ENCODE peak calls at places on chromosomes 16 and 17, in six cellular contexts. E is uterus; F is T-helper 22 cell; M is heart right ventricle; N is stimulated activated CD4-positive, alpha-beta T cell treated with anti-CD3 and anti-CD28 coated beads, Interleukin-12 subunit alpha, Interleukin-12 subunit beta, amount 100 ng/mL, for 24 hours; W is activated naive CD4-positive, alpha-beta T cell. I is an unnamed sample.

GRCh38 chr17:77423589-77424451 is 283.1 kb downstream of the SEC14L1 start:
- DNase-seq in E (peak), F (no peak), W (no peak), M (peak), N (no peak), I (peak)

GRCh38 chr17:16873654-16874035 is 98.3 kb downstream of the TNFRSF13B start:
- DNase-seq in F (no peak), N (no peak), E (no peak), W (no peak), M (no peak), I (no peak)

GRCh38 chr17:49344914-49345313 is 17.1 kb downstream of the ZNF652 start:
- DNase-seq in F (no peak), W (no peak), E (no peak), M (no peak), N (no peak), I (no peak)

GRCh38 chr17:13346081-13346533 is 255.6 kb downstream of the HS3ST3A1 start:
- DNase-seq in M (no peak), F (no peak), N (no peak), W (no peak), E (no peak), I (no peak)

GRCh38 chr17:30858556-30859250 is 26.9 kb downstream of the ATAD5 start:
- DNase-seq in M (no peak), E (no peak), F (no peak), N (no peak), W (no peak), I (no peak)

GRCh38 chr17:45270828-45271418 is 9.0 kb upstream of the SPATA32 start:
- DNase-seq in M (no peak), N (peak), E (no peak), W (peak), F (no peak), I (no peak)

GRCh38 chr17:83122834-83123233 is 43.4 kb downstream of the METRNL start:
- DNase-seq in N (no peak), E (no peak), W (no peak), M (no peak), F (no peak), I (no peak)

GRCh38 chr17:62098623-62099231 is 33.6 kb upstream of the MED13 start:
- DNase-seq in E (no peak), W (no peak), M (no peak), F (no peak), N (no peak), I (no peak)

GRCh38 chr16:12160249-12160648 is 183.7 kb downstream of the SNX29 start:
- DNase-seq in N (no peak), E (no peak), W (no peak), F (no peak), M (no peak), I (no peak)

GRCh38 chr16:83224642-83225041 is 583.1 kb upstream of the HSBP1 start:
- DNase-seq in W (no peak), M (no peak), N (no peak), E (no peak), F (no peak), I (no peak)

GRCh38 chr17:1110844-1111598 is 68.8 kb downstream of the ABR start:
- DNase-seq in M (peak), E (peak), F (no peak), W (no peak), N (no peak), I (peak)

GRCh38 chr16:12781777-12782176 is 21.9 kb downstream of the CPPED1 start:
- DNase-seq in M (no peak), W (no peak), N (peak), F (no peak), E (no peak), I (no peak)

GRCh38 chr17:3535253-3535995 is 22.2 kb downstream of the TRPV3 start:
- DNase-seq in M (peak), N (peak), E (peak), F (no peak), W (peak), I (peak)

GRCh38 chr17:64615025-64615677 is 47.0 kb downstream of the SMURF2 start:
- DNase-seq in W (no peak), F (no peak), M (no peak), E (no peak), N (no peak), I (no peak)

GRCh38 chr16:69017036-69017783 is 88.2 kb upstream of the HAS3 start:
- DNase-seq in W (no peak), M (no peak), F (no peak), N (no peak), E (no peak), I (no peak)

GRCh38 chr16:22664561-22664997 is 149.4 kb upstream of the HS3ST2 start:
- DNase-seq in F (no peak), N (no peak), E (no peak), W (no peak), M (no peak), I (no peak)

GRCh38 chr17:63390090-63390489 is 56.0 kb downstream of the CYB561 start:
- DNase-seq in F (no peak), M (no peak), W (no peak), N (no peak), E (no peak), I (no peak)

GRCh38 chr16:79964104-79964503 is 363.6 kb upstream of the MAF start:
- DNase-seq in F (no peak), N (no peak), W (no peak), E (no peak), M (no peak), I (no peak)

GRCh38 chr16:48381201-48381600 is 4.0 kb downstream of the SIAH1 start:
- DNase-seq in W (no peak), M (no peak), N (no peak), F (no peak), E (no peak), I (no peak)

GRCh38 chr16:3444032-3444388 is 530 bp downstream of the NAA60 start:
- DNase-seq in W (peak), E (no peak), N (no peak), F (no peak), M (no peak), I (no peak)

GRCh38 chr17:48634446-48635208 is 8.5 kb upstream of the HOXB9 start:
- DNase-seq in N (no peak), F (no peak), M (no peak), W (no peak), E (no peak), I (no peak)

GRCh38 chr16:11233727-11234376 is 22.2 kb downstream of the SOCS1 start:
- DNase-seq in E (no peak), F (peak), M (no peak), W (peak), N (peak), I (no peak)

GRCh38 chr17:63337579-63337978 is 108.5 kb downstream of the CYB561 start:
- DNase-seq in F (no peak), E (no peak), W (no peak), M (no peak), N (no peak), I (no peak)

GRCh38 chr16:69286941-69287713 is 24.0 kb upstream of the VPS4A start:
- DNase-seq in F (no peak), W (no peak), E (peak), M (peak), N (no peak), I (peak)

GRCh38 chr17:78667741-78668640 is 90.8 kb upstream of the DNAH17 start:
- DNase-seq in E (no peak), M (no peak), N (no peak), W (no peak), F (no peak), I (no peak)

GRCh38 chr17:39607057-39607850 is 466 bp downstream of the NEUROD2 start:
- DNase-seq in N (no peak), F (no peak), E (no peak), W (no peak), M (no peak), I (no peak)

GRCh38 chr16:12679660-12680272 is 123.9 kb downstream of the CPPED1 start:
- DNase-seq in M (no peak), E (no peak), W (no peak), F (no peak), N (no peak), I (no peak)

GRCh38 chr17:55265434-55266021 is 768 bp downstream of the HLF start:
- DNase-seq in N (no peak), M (no peak), W (peak), E (peak), F (peak), I (peak)

GRCh38 chr16:85699628-85700027 is 10.9 kb upstream of the GINS2 start:
- DNase-seq in F (no peak), M (no peak), E (no peak), N (no peak), W (no peak), I (peak)